ENCODE peak calls at places on chromosome 19, in eight cellular contexts. L is left ventricle myocardium inferior; K is AG09309; B is CD8-positive, alpha-beta memory T cell; H is heart right ventricle; O is upper lobe of right lung; Y is foreskin fibroblast; D is fibroblast of lung. W is an unnamed sample.

GRCh38 chr19:4449826-4450075 is 7.8 kb downstream of the UBXN6 start:
- DNase-seq in L (no peak), K (no peak), B (no peak), H (no peak), O (no peak), Y (no peak), D (no peak), W (no peak)

GRCh38 chr19:45275370-45275971 is 24.4 kb downstream of the MARK4 start:
- DNase-seq in L (no peak), K (no peak), B (no peak), H (no peak), O (no peak), Y (no peak), D (no peak), W (no peak)

GRCh38 chr19:17753976-17754375 is 2.7 kb downstream of the FCHO1 start:
- DNase-seq in L (no peak), K (no peak), B (no peak), H (no peak), O (no peak), Y (no peak), D (no peak), W (no peak)

GRCh38 chr19:18730885-18731513 is 47.5 kb downstream of the CRTC1 start:
- DNase-seq in L (no peak), K (no peak), B (no peak), H (no peak), O (no peak), Y (no peak), D (no peak), W (no peak)

GRCh38 chr19:3047307-3048189 is 14.7 kb downstream of the TLE5 start:
- DNase-seq in L (peak), K (peak), B (peak), H (peak), O (peak), Y (peak), D (peak), W (peak)

GRCh38 chr19:55694241-55694655 is 19.2 kb downstream of the EPN1 start:
- DNase-seq in L (no peak), K (no peak), B (no peak), H (no peak), O (no peak), Y (no peak), D (no peak), W (no peak)

GRCh38 chr19:24178207-24178606 is 91.2 kb downstream of the ZNF254 start:
- DNase-seq in L (no peak), K (no peak), B (no peak), H (no peak), O (no peak), Y (no peak), D (no peak), W (no peak)

GRCh38 chr19:6235031-6235951 is 44.5 kb downstream of the MLLT1 start:
- DNase-seq in L (peak), K (no peak), B (no peak), H (no peak), O (peak), Y (no peak), D (no peak), W (no peak)

GRCh38 chr19:52138614-52139290 is 986 bp downstream of the ZNF616 start:
- DNase-seq in L (no peak), K (no peak), B (no peak), H (peak), O (no peak), Y (no peak), D (peak), W (peak)

GRCh38 chr19:34662919-34663318 is 14.0 kb downstream of the SCGB2B2 start:
- DNase-seq in L (no peak), K (no peak), B (no peak), H (no peak), O (no peak), Y (no peak), D (no peak), W (peak)

GRCh38 chr19:44747739-44748425 is 626 bp upstream of the BCL3 start:
- DNase-seq in L (peak), K (no peak), B (no peak), H (peak), O (peak), Y (peak), D (peak), W (peak)

GRCh38 chr19:12628040-12629022 is 17.6 kb downstream of the ZNF791 start:
- DNase-seq in L (no peak), K (no peak), B (no peak), H (no peak), O (no peak), Y (no peak), D (peak), W (peak)

GRCh38 chr19:42494321-42494720 is 34.0 kb downstream of the CEACAM1 start:
- DNase-seq in L (no peak), K (no peak), B (no peak), H (no peak), O (no peak), Y (no peak), D (no peak), W (no peak)

GRCh38 chr19:5237939-5238480 is 102.6 kb downstream of the PTPRS start:
- DNase-seq in L (no peak), K (no peak), B (no peak), H (no peak), O (no peak), Y (no peak), D (no peak), W (no peak)

GRCh38 chr19:28066988-28067387 is 1146.0 kb downstream of the UQCRFS1 start:
- DNase-seq in L (no peak), K (no peak), B (no peak), H (no peak), O (no peak), Y (no peak), D (no peak), W (no peak)

GRCh38 chr19:39409886-39410619 is 2.4 kb upstream of the PLEKHG2 start:
- DNase-seq in L (peak), K (no peak), B (peak), H (peak), O (peak), Y (peak), D (peak), W (peak)

GRCh38 chr19:15864824-15865223 is 33.0 kb downstream of the CYP4F2 start:
- DNase-seq in L (no peak), K (no peak), B (no peak), H (no peak), O (no peak), Y (no peak), D (no peak), W (no peak)

GRCh38 chr19:13537454-13537853 is 31.2 kb upstream of the CACNA1A start:
- DNase-seq in L (no peak), K (no peak), B (no peak), H (no peak), O (no peak), Y (no peak), D (no peak), W (peak)

GRCh38 chr19:24062222-24062621 is 24.8 kb upstream of the ZNF254 start:
- DNase-seq in L (no peak), K (no peak), B (no peak), H (no peak), O (no peak), Y (no peak), D (peak), W (no peak)

GRCh38 chr19:2300533-2300932 is 7.4 kb downstream of the LINGO3 start:
- DNase-seq in L (no peak), K (no peak), B (no peak), H (no peak), O (no peak), Y (no peak), D (no peak), W (no peak)

DNA sequence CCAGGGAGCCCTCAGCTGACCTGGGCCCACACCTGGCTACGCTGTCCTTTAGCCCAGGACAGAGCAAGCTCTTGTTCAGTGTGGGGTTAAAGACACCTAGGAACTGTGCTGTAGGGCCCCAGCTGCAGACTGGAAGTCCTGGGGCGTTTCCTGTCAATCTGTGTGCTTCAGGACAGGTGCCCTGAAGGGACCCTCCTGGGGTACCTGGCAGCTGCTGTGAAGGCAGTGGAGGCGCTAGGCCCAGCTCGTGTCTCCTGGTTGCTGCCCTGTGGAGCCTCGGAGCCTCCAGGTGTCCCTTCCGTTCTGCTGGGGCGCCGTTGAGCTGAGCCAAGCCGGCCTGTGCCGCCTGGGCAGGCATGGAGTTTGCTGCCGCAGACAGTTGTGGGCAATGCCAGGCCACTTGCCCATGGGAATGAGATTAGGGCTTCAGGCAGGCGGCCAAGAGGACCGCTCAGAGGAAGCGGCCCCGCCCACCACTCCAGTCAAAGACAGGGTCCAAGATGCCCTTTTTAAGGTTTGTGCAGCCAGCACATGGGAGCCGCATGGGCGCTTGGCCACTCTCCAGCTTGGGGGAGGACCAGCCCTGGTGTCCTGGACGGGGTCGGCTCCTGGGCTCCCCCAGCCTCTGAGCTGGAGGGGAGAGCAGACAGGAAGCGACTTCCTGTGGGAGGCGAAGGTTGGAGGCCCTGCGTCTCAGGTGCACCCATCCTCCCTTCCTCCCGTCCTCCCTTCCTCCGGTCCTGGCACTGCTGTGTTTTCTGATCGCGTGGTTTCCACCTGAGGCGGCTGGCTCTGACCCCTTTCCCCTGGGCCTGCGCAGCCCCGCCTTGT is 4.0 kb downstream of the PTBP1 start:
- DNase-seq in L (peak), K (no peak), B (no peak), H (peak), O (peak), Y (peak), D (peak), W (peak)
- H3K4me3 ChIP-seq in L (peak), K (peak), B (peak), H (peak), O (peak), Y (peak), D (peak), W (peak)

GRCh38 chr19:47109177-47109540 is 4.4 kb downstream of the ZC3H4 start:
- DNase-seq in L (no peak), K (no peak), B (no peak), H (no peak), O (no peak), Y (peak), D (no peak), W (no peak)

GRCh38 chr19:47105874-47106273 is 7.7 kb downstream of the ZC3H4 start:
- DNase-seq in L (no peak), K (no peak), B (no peak), H (no peak), O (no peak), Y (no peak), D (no peak), W (no peak)

GRCh38 chr19:47106819-47107200 is 6.8 kb downstream of the ZC3H4 start:
- DNase-seq in L (no peak), K (no peak), B (no peak), H (no peak), O (no peak), Y (peak), D (peak), W (no peak)

GRCh38 chr19:47107953-47108746 is 5.4 kb downstream of the ZC3H4 start:
- DNase-seq in L (no peak), K (no peak), B (no peak), H (no peak), O (no peak), Y (no peak), D (peak), W (no peak)

GRCh38 chr19:47107201-47107952 is 6.2 kb downstream of the ZC3H4 start:
- DNase-seq in L (no peak), K (no peak), B (no peak), H (no peak), O (no peak), Y (peak), D (no peak), W (no peak)
- H3K4me3 ChIP-seq in L (peak), K (no peak), B (peak), H (no peak), O (no peak), Y (no peak), D (no peak), W (no peak)

GRCh38 chr19:50658438-50659317 is 9.4 kb downstream of the C19orf81 start:
- DNase-seq in L (peak), K (no peak), B (no peak), H (peak), O (peak), Y (peak), D (peak), W (peak)
- H3K4me3 ChIP-seq in L (peak), K (peak), B (peak), H (peak), O (peak), Y (peak), D (peak), W (peak)

GRCh38 chr19:11012507-11012906 is 51.7 kb downstream of the SMARCA4 start:
- DNase-seq in L (no peak), K (no peak), B (no peak), H (no peak), O (no peak), Y (no peak), D (no peak), W (no peak)
- H3K4me3 ChIP-seq in L (no peak), K (no peak), B (no peak), H (no peak), O (no peak), Y (no peak), D (no peak), W (no peak)

GRCh38 chr19:35902870-35903475 is 644 bp downstream of the HCST start:
- DNase-seq in L (no peak), K (no peak), B (no peak), H (no peak), O (no peak), Y (no peak), D (no peak), W (no peak)
- H3K4me3 ChIP-seq in L (peak), K (no peak), B (peak), H (peak), O (peak), Y (peak), D (peak), W (peak)

DNA sequence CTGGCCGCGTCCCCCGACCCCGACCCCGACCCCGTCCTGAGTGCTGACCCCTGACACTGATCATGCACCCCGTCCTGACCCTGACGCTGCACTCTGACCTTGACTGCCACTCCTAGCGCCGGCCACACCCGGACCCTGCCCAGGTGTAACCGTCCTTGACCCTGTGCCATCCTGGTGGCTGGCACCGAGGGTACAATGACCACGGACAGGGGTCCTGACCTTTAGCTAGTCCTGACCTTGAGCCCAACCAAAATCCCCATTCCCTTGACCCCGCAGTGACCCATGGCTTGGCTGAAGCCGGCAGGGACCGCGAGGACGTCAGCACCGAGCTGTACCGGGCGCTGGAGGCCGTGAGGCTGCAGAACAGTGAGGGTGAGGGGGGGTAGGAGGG is 25.9 kb downstream of the CLEC4M start:
- DNase-seq in L (no peak), K (no peak), B (no peak), H (no peak), O (no peak), Y (no peak), D (no peak), W (no peak)
- H3K4me3 ChIP-seq in L (peak), K (no peak), B (peak), H (peak), O (no peak), Y (no peak), D (no peak), W (peak)

W was measured in GM23338.